ENCODE peak calls at places on chromosome 10, in four cellular contexts. One of them, this sample, is unnamed.

GRCh38 chr10:103416436-103417147 is 20.2 kb downstream of the PDCD11 start:
- DNase-seq in spleen: no peak
- DNase-seq in dorsolateral prefrontal cortex: peak; percentile 79
- DNase-seq in heart right ventricle: no peak
- DNase-seq in this sample: peak; percentile 58

GRCh38 chr10:70970830-70971229 is 82.5 kb upstream of the PCBD1 start:
- DNase-seq in heart right ventricle: no peak
- DNase-seq in dorsolateral prefrontal cortex: no peak
- DNase-seq in spleen: no peak
- DNase-seq in this sample: no peak

GRCh38 chr10:102275343-102275742 is 30.0 kb downstream of the GBF1 start:
- DNase-seq in dorsolateral prefrontal cortex: no peak
- DNase-seq in spleen: no peak
- DNase-seq in heart right ventricle: no peak
- DNase-seq in this sample: no peak

GRCh38 chr10:4067552-4068254 is 282.7 kb upstream of the KLF6 start:
- DNase-seq in spleen: no peak
- DNase-seq in dorsolateral prefrontal cortex: no peak
- DNase-seq in heart right ventricle: no peak
- DNase-seq in this sample: no peak

GRCh38 chr10:119521443-119522204 is 20.9 kb downstream of the RGS10 start:
- DNase-seq in dorsolateral prefrontal cortex: no peak
- DNase-seq in spleen: no peak
- DNase-seq in heart right ventricle: no peak
- DNase-seq in this sample: no peak

GRCh38 chr10:103506061-103506460 is 12.6 kb downstream of the NEURL1 start:
- DNase-seq in dorsolateral prefrontal cortex: no peak
- DNase-seq in heart right ventricle: no peak
- DNase-seq in spleen: peak; percentile 47
- DNase-seq in this sample: no peak

GRCh38 chr10:107425844-107426553 is 261.5 kb upstream of the SORCS1 start:
- DNase-seq in dorsolateral prefrontal cortex: no peak
- DNase-seq in heart right ventricle: no peak
- DNase-seq in spleen: no peak
- DNase-seq in this sample: no peak

GRCh38 chr10:34147641-34148040 is 667.5 kb downstream of the PARD3 start:
- DNase-seq in heart right ventricle: no peak
- DNase-seq in spleen: no peak
- DNase-seq in dorsolateral prefrontal cortex: no peak
- DNase-seq in this sample: no peak

GRCh38 chr10:128280271-128280670 is 154.0 kb upstream of the MKI67 start:
- DNase-seq in spleen: no peak
- DNase-seq in heart right ventricle: no peak
- DNase-seq in dorsolateral prefrontal cortex: no peak
- DNase-seq in this sample: no peak

GRCh38 chr10:17915181-17915580 is 36.5 kb upstream of the SLC39A12 start:
- DNase-seq in spleen: no peak
- DNase-seq in heart right ventricle: no peak
- DNase-seq in dorsolateral prefrontal cortex: no peak
- DNase-seq in this sample: no peak

GRCh38 chr10:133124357-133125211 is 35.4 kb upstream of the KNDC1 start:
- DNase-seq in spleen: peak; percentile 83
- DNase-seq in heart right ventricle: peak; percentile 50
- DNase-seq in dorsolateral prefrontal cortex: no peak
- DNase-seq in this sample: peak; percentile 21

GRCh38 chr10:60901561-60902235 is 42.3 kb downstream of the RHOBTB1 start:
- DNase-seq in dorsolateral prefrontal cortex: peak; percentile 50
- DNase-seq in spleen: peak; percentile 83
- DNase-seq in heart right ventricle: peak; percentile 76
- DNase-seq in this sample: peak; percentile 81

GRCh38 chr10:100184426-100185219 is 1.2 kb downstream of the ERLIN1 start:
- DNase-seq in heart right ventricle: no peak
- DNase-seq in spleen: no peak
- DNase-seq in dorsolateral prefrontal cortex: no peak
- DNase-seq in this sample: no peak

GRCh38 chr10:12243860-12244620 is 48.1 kb downstream of the CDC123 start:
- DNase-seq in spleen: peak; percentile 85
- DNase-seq in heart right ventricle: no peak
- DNase-seq in dorsolateral prefrontal cortex: no peak
- DNase-seq in this sample: no peak

GRCh38 chr10:43361532-43362190 is 9.8 kb upstream of the FXYD4 start:
- DNase-seq in heart right ventricle: no peak
- DNase-seq in spleen: no peak
- DNase-seq in dorsolateral prefrontal cortex: no peak
- DNase-seq in this sample: no peak

GRCh38 chr10:72239409-72239808 is 23.3 kb upstream of the ASCC1 start:
- DNase-seq in dorsolateral prefrontal cortex: no peak
- DNase-seq in heart right ventricle: no peak
- DNase-seq in spleen: no peak
- DNase-seq in this sample: no peak

GRCh38 chr10:102413053-102413705 is 5.4 kb downstream of the PSD start:
- DNase-seq in dorsolateral prefrontal cortex: peak; percentile 56
- DNase-seq in spleen: no peak
- DNase-seq in heart right ventricle: no peak
- DNase-seq in this sample: no peak

This sample was measured in heart left ventricle.